ENCODE peak calls at places on chromosome 15, in five cellular contexts. One of them, this sample, is unnamed.

GRCh38 chr15:89673162-89673506 is 6.0 kb downstream of the PLIN1 start:
- DNase-seq in HepG2: peak; percentile 25
- DNase-seq in K562: peak; percentile 78
- DNase-seq in GM12891: no peak
- DNase-seq in SK-N-SH: peak; percentile 81
- DNase-seq in this sample: no peak

GRCh38 chr15:45785897-45786296 is 151.1 kb downstream of the SQOR start:
- DNase-seq in HepG2: no peak
- DNase-seq in GM12891: no peak
- DNase-seq in SK-N-SH: no peak
- DNase-seq in K562: no peak
- DNase-seq in this sample: no peak

GRCh38 chr15:60391722-60392340 is 6.0 kb downstream of the ANXA2 start:
- DNase-seq in SK-N-SH: no peak
- DNase-seq in HepG2: no peak
- DNase-seq in GM12891: no peak
- DNase-seq in K562: no peak
- DNase-seq in this sample: no peak

GRCh38 chr15:77764095-77764494 is 131.4 kb upstream of the LINGO1 start:
- DNase-seq in GM12891: no peak
- DNase-seq in SK-N-SH: no peak
- DNase-seq in K562: no peak
- DNase-seq in HepG2: no peak
- DNase-seq in this sample: no peak

GRCh38 chr15:38683382-38684242 is 119.0 kb upstream of the RASGRP1 start:
- DNase-seq in SK-N-SH: peak; percentile 43
- DNase-seq in HepG2: peak; percentile 27
- DNase-seq in K562: peak; percentile 28
- DNase-seq in GM12891: peak; percentile 11
- DNase-seq in this sample: no peak

GRCh38 chr15:72487070-72487797 is 13.1 kb downstream of the ARIH1 start:
- DNase-seq in SK-N-SH: no peak
- DNase-seq in K562: no peak
- DNase-seq in GM12891: no peak
- DNase-seq in HepG2: no peak
- DNase-seq in this sample: no peak

GRCh38 chr15:58909616-58910015 is 23.9 kb downstream of the SLTM start:
- DNase-seq in SK-N-SH: no peak
- DNase-seq in HepG2: no peak
- DNase-seq in GM12891: no peak
- DNase-seq in K562: no peak
- DNase-seq in this sample: no peak

GRCh38 chr15:45129651-45130129 is at the start of the genes DUOX1 and DUOXA1:
- DNase-seq in HepG2: no peak
- DNase-seq in SK-N-SH: no peak
- DNase-seq in K562: peak; percentile 64
- DNase-seq in GM12891: no peak
- DNase-seq in this sample: no peak

GRCh38 chr15:63233667-63234419 is 43.6 kb upstream of the APH1B start:
- DNase-seq in GM12891: no peak
- DNase-seq in HepG2: peak; percentile 33
- DNase-seq in SK-N-SH: no peak
- DNase-seq in K562: no peak
- DNase-seq in this sample: no peak

GRCh38 chr15:41777421-41777973 is 3.2 kb downstream of the MAPKBP1 start:
- DNase-seq in SK-N-SH: no peak
- DNase-seq in HepG2: no peak
- DNase-seq in GM12891: no peak
- DNase-seq in K562: no peak
- DNase-seq in this sample: no peak

GRCh38 chr15:92608866-92609700 is 46.5 kb downstream of the FAM174B start:
- DNase-seq in GM12891: no peak
- DNase-seq in HepG2: no peak
- DNase-seq in SK-N-SH: no peak
- DNase-seq in K562: no peak
- DNase-seq in this sample: no peak

GRCh38 chr15:33587773-33588172 is 277.0 kb downstream of the RYR3 start:
- DNase-seq in SK-N-SH: no peak
- DNase-seq in HepG2: no peak
- DNase-seq in GM12891: no peak
- DNase-seq in K562: no peak
- DNase-seq in this sample: no peak

GRCh38 chr15:86645861-86646393 is 566.3 kb downstream of the AGBL1 start:
- DNase-seq in SK-N-SH: no peak
- DNase-seq in GM12891: no peak
- DNase-seq in K562: no peak
- DNase-seq in HepG2: no peak
- DNase-seq in this sample: no peak

GRCh38 chr15:22844421-22845288 is 6.2 kb downstream of the NIPA2 start:
- DNase-seq in HepG2: peak; percentile 36
- DNase-seq in GM12891: no peak
- DNase-seq in K562: no peak
- DNase-seq in SK-N-SH: no peak
- DNase-seq in this sample: no peak

GRCh38 chr15:77821959-77822256 is 189.2 kb upstream of the LINGO1 start:
- DNase-seq in GM12891: no peak
- DNase-seq in SK-N-SH: no peak
- DNase-seq in HepG2: no peak
- DNase-seq in K562: no peak
- DNase-seq in this sample: no peak

GRCh38 chr15:58510715-58511465 is 79.1 kb downstream of the LIPC start:
- DNase-seq in K562: no peak
- DNase-seq in SK-N-SH: no peak
- DNase-seq in GM12891: no peak
- DNase-seq in HepG2: no peak
- DNase-seq in this sample: no peak

GRCh38 chr15:89971592-89971997 is 29.5 kb upstream of the ZNF710 start:
- DNase-seq in GM12891: peak; percentile 43
- DNase-seq in SK-N-SH: peak; percentile 80
- DNase-seq in HepG2: peak; percentile 62
- DNase-seq in K562: peak; percentile 50
- DNase-seq in this sample: peak; percentile 37

GRCh38 chr15:37038036-37038715 is 62.2 kb downstream of the MEIS2 start:
- DNase-seq in K562: no peak
- DNase-seq in HepG2: no peak
- DNase-seq in GM12891: no peak
- DNase-seq in SK-N-SH: no peak
- DNase-seq in this sample: no peak

GRCh38 chr15:37041042-37041441 is 59.3 kb downstream of the MEIS2 start:
- DNase-seq in HepG2: no peak
- DNase-seq in GM12891: no peak
- DNase-seq in SK-N-SH: no peak
- DNase-seq in K562: no peak
- DNase-seq in this sample: no peak

GRCh38 chr15:37038716-37039106 is 61.6 kb downstream of the MEIS2 start:
- DNase-seq in SK-N-SH: peak; percentile 27
- DNase-seq in HepG2: no peak
- DNase-seq in K562: no peak
- DNase-seq in GM12891: no peak
- DNase-seq in this sample: no peak

GRCh38 chr15:37041836-37042235 is 58.5 kb downstream of the MEIS2 start:
- DNase-seq in K562: no peak
- DNase-seq in HepG2: no peak
- DNase-seq in GM12891: no peak
- DNase-seq in SK-N-SH: no peak
- DNase-seq in this sample: no peak

DNA sequence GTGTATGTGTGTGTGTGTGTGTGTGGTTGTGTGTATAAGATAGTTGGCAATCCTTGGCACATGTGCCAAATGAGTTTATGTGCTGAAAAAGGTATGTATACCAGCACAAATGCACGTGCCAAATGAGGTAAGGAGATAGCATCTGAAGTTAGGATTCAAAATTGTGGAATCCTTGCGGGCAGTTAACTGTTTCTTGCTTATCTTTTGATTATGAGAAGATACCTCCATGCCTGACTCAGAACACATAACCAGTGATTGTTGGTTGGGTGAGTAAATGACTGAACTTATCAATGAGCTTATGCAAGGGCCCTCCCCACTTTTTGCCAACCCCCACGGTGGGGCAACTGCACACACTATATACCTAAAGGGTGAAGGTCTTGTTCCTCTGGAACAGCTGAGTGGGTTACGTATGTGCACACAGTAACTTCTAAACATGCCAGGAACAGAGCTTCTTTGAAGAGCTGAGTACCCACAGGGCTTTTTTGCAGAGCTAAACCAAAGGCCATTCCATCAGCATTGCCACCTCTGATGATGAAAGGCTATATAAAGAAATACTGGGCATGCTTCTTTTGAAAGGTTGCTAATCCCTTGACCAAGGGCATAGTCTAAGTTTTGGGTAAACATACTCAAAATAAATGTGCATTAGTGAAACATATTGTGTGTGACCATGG is 60.1 kb downstream of the MEIS2 start:
- DNase-seq in GM12891: no peak
- DNase-seq in K562: no peak
- DNase-seq in HepG2: peak; percentile 91
- DNase-seq in SK-N-SH: no peak
- DNase-seq in this sample: no peak
- TF ChIP-seq TAF1 in GM12891: no peak
- TF ChIP-seq TAF1 in K562: no peak
- TF ChIP-seq TAF1 in HepG2: no peak
- TF ChIP-seq TAF1 in SK-N-SH: no peak
- TF ChIP-seq TAF1 in this sample: no peak

GRCh38 chr15:68407141-68407885 is 24.6 kb downstream of the ITGA11 start:
- DNase-seq in GM12891: no peak
- DNase-seq in HepG2: no peak
- DNase-seq in K562: no peak
- DNase-seq in SK-N-SH: no peak
- DNase-seq in this sample: no peak

GRCh38 chr15:68408526-68408925 is 23.4 kb downstream of the ITGA11 start:
- DNase-seq in SK-N-SH: no peak
- DNase-seq in GM12891: no peak
- DNase-seq in HepG2: no peak
- DNase-seq in K562: no peak
- DNase-seq in this sample: no peak

GRCh38 chr15:68409736-68410370 is 22.1 kb downstream of the ITGA11 start:
- DNase-seq in SK-N-SH: no peak
- DNase-seq in GM12891: no peak
- DNase-seq in HepG2: no peak
- DNase-seq in K562: no peak
- DNase-seq in this sample: no peak

GRCh38 chr15:68407886-68408500 is 24.0 kb downstream of the ITGA11 start:
- DNase-seq in HepG2: no peak
- DNase-seq in GM12891: no peak
- DNase-seq in K562: no peak
- DNase-seq in SK-N-SH: no peak
- DNase-seq in this sample: no peak

GRCh38 chr15:68408971-68409370 is 23.0 kb downstream of the ITGA11 start:
- DNase-seq in SK-N-SH: no peak
- DNase-seq in GM12891: no peak
- DNase-seq in HepG2: no peak
- DNase-seq in K562: no peak
- DNase-seq in this sample: no peak
- TF ChIP-seq TAF1 in SK-N-SH: no peak
- TF ChIP-seq TAF1 in GM12891: no peak
- TF ChIP-seq TAF1 in HepG2: no peak
- TF ChIP-seq TAF1 in K562: no peak
- TF ChIP-seq TAF1 in this sample: no peak

GRCh38 chr15:93948728-93949127 is 282.6 kb upstream of the MCTP2 start:
- DNase-seq in HepG2: no peak
- DNase-seq in SK-N-SH: no peak
- DNase-seq in GM12891: no peak
- DNase-seq in K562: no peak
- DNase-seq in this sample: no peak
- TF ChIP-seq TAF1 in HepG2: no peak
- TF ChIP-seq TAF1 in SK-N-SH: no peak
- TF ChIP-seq TAF1 in GM12891: no peak
- TF ChIP-seq TAF1 in K562: no peak
- TF ChIP-seq TAF1 in this sample: no peak

GRCh38 chr15:67524235-67524634 is 3.3 kb downstream of the C15orf61 start:
- DNase-seq in K562: no peak
- DNase-seq in SK-N-SH: no peak
- DNase-seq in GM12891: no peak
- DNase-seq in HepG2: no peak
- DNase-seq in this sample: no peak

GRCh38 chr15:67520276-67520975 is 505 bp upstream of the C15orf61 start:
- DNase-seq in GM12891: no peak
- DNase-seq in K562: no peak
- DNase-seq in SK-N-SH: no peak
- DNase-seq in HepG2: no peak
- DNase-seq in this sample: peak; percentile 18

GRCh38 chr15:67520976-67521769 is at the start of gene C15orf61:
- DNase-seq in GM12891: peak; percentile 81
- DNase-seq in SK-N-SH: peak; percentile 97
- DNase-seq in K562: peak; percentile 94
- DNase-seq in HepG2: peak; percentile 83
- DNase-seq in this sample: peak; percentile 85

GRCh38 chr15:67523337-67523736 is 2.4 kb downstream of the C15orf61 start:
- DNase-seq in K562: no peak
- DNase-seq in HepG2: no peak
- DNase-seq in GM12891: no peak
- DNase-seq in SK-N-SH: no peak
- DNase-seq in this sample: no peak

GRCh38 chr15:67521770-67522568 is 1.0 kb downstream of the C15orf61 start:
- DNase-seq in HepG2: no peak
- DNase-seq in GM12891: no peak
- DNase-seq in K562: no peak
- DNase-seq in SK-N-SH: peak; percentile 27
- DNase-seq in this sample: no peak
- TF ChIP-seq TAF1 in HepG2: no peak
- TF ChIP-seq TAF1 in GM12891: no peak
- TF ChIP-seq TAF1 in K562: no peak
- TF ChIP-seq TAF1 in SK-N-SH: no peak
- TF ChIP-seq TAF1 in this sample: no peak

GRCh38 chr15:68704496-68705021 is 116.1 kb downstream of the ANP32A start:
- DNase-seq in SK-N-SH: no peak
- DNase-seq in K562: peak; percentile 17
- DNase-seq in HepG2: no peak
- DNase-seq in GM12891: no peak
- DNase-seq in this sample: no peak
- TF ChIP-seq TAF1 in SK-N-SH: no peak
- TF ChIP-seq TAF1 in K562: no peak
- TF ChIP-seq TAF1 in HepG2: no peak
- TF ChIP-seq TAF1 in GM12891: no peak
- TF ChIP-seq TAF1 in this sample: no peak

This sample was measured in GM12892.